ENCODE peak calls at places on chromosome 1, in five cellular contexts. L is spleen, T is omental fat pad, H is stomach, Q is neural crest cell. O is an unnamed sample.

GRCh38 chr1:102085896-102086295 is 89.2 kb upstream of the OLFM3 start:
- DNase-seq in L (no peak), T (no peak), H (no peak), Q (no peak), O (no peak)

GRCh38 chr1:9200441-9200840 is 34.1 kb upstream of the H6PD start:
- DNase-seq in L (no peak), T (no peak), H (no peak), Q (no peak), O (no peak)

GRCh38 chr1:10667815-10668214 is 128.6 kb downstream of the CASZ1 start:
- DNase-seq in L (no peak), T (no peak), H (no peak), Q (no peak), O (no peak)

GRCh38 chr1:145960468-145961108 is 2.8 kb upstream of the LIX1L start:
- DNase-seq in L (peak; percentile 93), T (no peak), H (peak; percentile 70), Q (peak; percentile 80), O (peak; percentile 62)

GRCh38 chr1:156126043-156126700 is 11.7 kb downstream of the LMNA start:
- DNase-seq in L (peak; percentile 85), T (peak; percentile 88), H (peak; percentile 79), Q (no peak), O (peak; percentile 61)

GRCh38 chr1:34681481-34682451 is 73.1 kb upstream of the GJB5 start:
- DNase-seq in L (no peak), T (no peak), H (peak; percentile 32), Q (peak; percentile 63), O (no peak)

GRCh38 chr1:57468661-57469523 is 45.0 kb upstream of the DAB1 start:
- DNase-seq in L (no peak), T (no peak), H (no peak), Q (no peak), O (no peak)

GRCh38 chr1:214957330-214958137 is 125.0 kb upstream of the KCNK2 start:
- DNase-seq in L (no peak), T (no peak), H (no peak), Q (no peak), O (no peak)

GRCh38 chr1:201298381-201299367 is 15.4 kb downstream of the PKP1 start:
- DNase-seq in L (no peak), T (no peak), H (peak; percentile 39), Q (no peak), O (no peak)

GRCh38 chr1:33763406-33763805 is 100.5 kb upstream of the HMGB4 start:
- DNase-seq in L (no peak), T (no peak), H (no peak), Q (no peak), O (no peak)

GRCh38 chr1:182806015-182806678 is 16.6 kb downstream of the NPL start:
- DNase-seq in L (no peak), T (no peak), H (no peak), Q (no peak), O (no peak)
- TF ChIP-seq CTCF in L (no peak), T (no peak), H (no peak), Q (peak; percentile 49), O (no peak)

GRCh38 chr1:26861889-26862371 is 1.0 kb upstream of the SFN start:
- DNase-seq in L (no peak), T (no peak), H (no peak), Q (no peak), O (no peak)

GRCh38 chr1:26858891-26859630 is 3.9 kb upstream of the SFN start:
- DNase-seq in L (no peak), T (no peak), H (no peak), Q (no peak), O (no peak)

GRCh38 chr1:26862781-26863676 is at the start of gene SFN:
- DNase-seq in L (peak; percentile 76), T (no peak), H (peak; percentile 88), Q (no peak), O (no peak)

GRCh38 chr1:26863677-26864060 is 720 bp downstream of the SFN start:
- DNase-seq in L (no peak), T (no peak), H (no peak), Q (no peak), O (no peak)

DNA sequence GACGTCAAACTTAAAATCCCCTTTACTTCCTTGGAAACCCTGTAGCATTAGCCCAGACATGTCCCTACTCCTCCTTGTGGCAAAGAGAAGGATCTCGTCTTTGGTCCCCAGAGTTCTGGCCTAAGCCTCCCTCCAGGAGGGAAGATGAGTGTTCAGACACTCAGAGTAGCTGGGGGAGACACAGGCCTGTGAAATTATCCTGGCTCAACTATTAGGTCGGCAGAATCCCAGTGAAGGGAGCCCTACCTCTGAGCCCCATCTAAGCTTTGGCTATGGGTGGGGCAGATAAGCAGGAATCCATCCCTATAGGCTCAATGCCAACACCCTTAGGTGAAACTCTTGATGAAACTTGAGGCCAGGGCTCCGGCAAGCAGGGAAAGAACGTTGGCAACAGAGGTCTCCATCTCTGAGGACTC is 1.7 kb upstream of the SFN start:
- DNase-seq in L (no peak), T (no peak), H (no peak), Q (no peak), O (no peak)
- TF ChIP-seq CTCF in L (no peak), T (no peak), H (no peak), Q (peak; percentile 26), O (no peak)

GRCh38 chr1:22526098-22526497 is 37.2 kb upstream of the EPHA8 start:
- DNase-seq in L (no peak), T (no peak), H (no peak), Q (no peak), O (no peak)

GRCh38 chr1:22528451-22528850 is 34.8 kb upstream of the EPHA8 start:
- DNase-seq in L (no peak), T (no peak), H (no peak), Q (no peak), O (no peak)

GRCh38 chr1:22526677-22527076 is 36.6 kb upstream of the EPHA8 start:
- DNase-seq in L (no peak), T (no peak), H (no peak), Q (no peak), O (no peak)

GRCh38 chr1:22527122-22527521 is 36.2 kb upstream of the EPHA8 start:
- DNase-seq in L (no peak), T (no peak), H (no peak), Q (no peak), O (no peak)

GRCh38 chr1:22527555-22528296 is 35.6 kb upstream of the EPHA8 start:
- DNase-seq in L (no peak), T (no peak), H (no peak), Q (no peak), O (no peak)
- TF ChIP-seq CTCF in L (no peak), T (no peak), H (no peak), Q (peak; percentile 31), O (no peak)

DNA sequence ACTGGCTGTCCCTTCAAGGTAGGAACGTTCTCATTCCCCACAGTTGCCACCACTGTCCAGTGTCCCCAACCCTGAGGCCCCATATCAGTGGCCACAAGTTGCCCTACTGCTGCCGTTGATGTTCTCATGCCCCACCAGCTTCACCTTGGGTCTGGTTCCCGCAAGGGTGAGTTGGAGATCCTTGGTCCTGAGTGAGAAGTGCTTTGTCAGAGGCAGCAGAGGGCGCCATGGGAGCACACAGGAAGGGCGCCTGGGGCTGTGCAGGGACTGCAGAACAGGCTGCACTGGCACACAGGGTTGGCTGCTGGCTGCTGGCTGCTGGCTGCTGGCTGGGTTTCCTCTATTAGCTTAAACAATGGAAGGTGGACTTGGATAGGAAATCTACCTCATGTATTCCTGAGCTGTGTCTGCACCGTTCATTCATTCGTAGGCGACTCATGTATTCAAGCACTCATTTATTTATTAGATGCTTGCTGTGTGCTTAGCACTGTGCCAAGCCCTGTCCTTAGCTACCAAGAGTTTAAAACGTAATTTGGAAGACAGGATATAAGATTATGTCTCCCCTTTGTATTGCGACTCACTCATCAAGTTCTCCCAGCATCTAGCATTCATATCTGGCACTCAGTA is 2.1 kb upstream of the S100A9 start:
- DNase-seq in L (peak; percentile 94), T (no peak), H (peak; percentile 53), Q (peak; percentile 25), O (no peak)
- TF ChIP-seq CTCF in L (no peak), T (no peak), H (no peak), Q (peak; percentile 66), O (no peak)

GRCh38 chr1:183956559-183957188 is 80.9 kb downstream of the COLGALT2 start:
- DNase-seq in L (no peak), T (no peak), H (no peak), Q (no peak), O (no peak)
- TF ChIP-seq CTCF in L (no peak), T (no peak), H (no peak), Q (no peak), O (no peak)

GRCh38 chr1:68442822-68443556 is 6.8 kb downstream of the RPE65 start:
- DNase-seq in L (no peak), T (peak; percentile 22), H (peak; percentile 27), Q (peak; percentile 36), O (no peak)

GRCh38 chr1:68438310-68438709 is 11.4 kb downstream of the RPE65 start:
- DNase-seq in L (no peak), T (no peak), H (no peak), Q (no peak), O (no peak)

DNA sequence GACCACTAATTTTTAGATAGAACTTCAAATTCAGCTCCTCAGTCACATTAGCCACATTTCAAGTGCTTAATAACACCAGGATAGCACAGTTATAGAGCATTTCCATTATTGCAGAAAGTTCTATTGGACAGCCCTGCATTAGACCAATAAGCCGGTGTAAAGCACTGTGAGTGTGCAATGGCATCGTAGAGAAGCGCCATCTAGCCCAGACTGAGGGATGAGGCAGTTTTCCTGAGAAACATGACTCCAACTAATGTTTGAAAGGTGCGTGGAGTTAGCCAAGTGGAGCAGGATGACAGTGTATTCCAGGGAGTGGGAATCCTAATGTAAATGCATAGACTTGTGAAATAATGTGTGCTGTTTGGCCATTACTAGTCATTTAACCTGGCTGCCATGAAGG is 7.7 kb downstream of the RPE65 start:
- DNase-seq in L (no peak), T (no peak), H (no peak), Q (no peak), O (no peak)
- TF ChIP-seq CTCF in L (no peak), T (no peak), H (no peak), Q (no peak), O (no peak)

GRCh38 chr1:219495737-219496408 is 117.0 kb downstream of the ZC3H11B start:
- DNase-seq in L (no peak), T (no peak), H (no peak), Q (no peak), O (no peak)

GRCh38 chr1:219489636-219490035 is 123.3 kb downstream of the ZC3H11B start:
- DNase-seq in L (no peak), T (no peak), H (no peak), Q (no peak), O (no peak)

GRCh38 chr1:219498666-219499065 is 114.2 kb downstream of the ZC3H11B start:
- DNase-seq in L (no peak), T (no peak), H (no peak), Q (no peak), O (no peak)

GRCh38 chr1:219488275-219488674 is 124.6 kb downstream of the ZC3H11B start:
- DNase-seq in L (no peak), T (no peak), H (no peak), Q (no peak), O (no peak)

GRCh38 chr1:219492676-219493075 is 120.2 kb downstream of the ZC3H11B start:
- DNase-seq in L (no peak), T (no peak), H (no peak), Q (no peak), O (no peak)
- TF ChIP-seq CTCF in L (no peak), T (no peak), H (no peak), Q (no peak), O (no peak)

O was measured in activated B cell treated with CpG ODN at 0.5 μM for 24 hours.